ENCODE peak calls at places on chromosomes 13 and 19, in nine cellular contexts. One of them, this sample, is unnamed.

GRCh38 chr19:58033741-58034475 is at the start of gene ZSCAN1:
- DNase-seq in T1000: peak
- DNase-seq in EL: peak
- DNase-seq in cardiac fibroblast: peak
- DNase-seq in lung microvascular endothelial cell: peak
- DNase-seq in Karpas-422: no peak
- DNase-seq in renal cortical epithelial cell: no peak
- DNase-seq in stimulated activated CD4-positive, alpha-beta T cell treated with anti-CD3 and anti-CD28 coated beads, Interleukin-12 subunit alpha, Interleukin-12 subunit beta, amount 100 ng/mL, for 48 hours: no peak
- DNase-seq in T-cell: peak
- DNase-seq in this sample: no peak

GRCh38 chr19:14871619-14872230 is 14.2 kb downstream of the OR7A17 start:
- DNase-seq in T1000: no peak
- DNase-seq in EL: peak
- DNase-seq in cardiac fibroblast: peak
- DNase-seq in lung microvascular endothelial cell: peak
- DNase-seq in Karpas-422: peak
- DNase-seq in renal cortical epithelial cell: peak
- DNase-seq in stimulated activated CD4-positive, alpha-beta T cell treated with anti-CD3 and anti-CD28 coated beads, Interleukin-12 subunit alpha, Interleukin-12 subunit beta, amount 100 ng/mL, for 48 hours: no peak
- DNase-seq in T-cell: no peak
- DNase-seq in this sample: no peak

GRCh38 chr19:35741216-35741541 is 1.1 kb downstream of the IGFLR1 start:
- DNase-seq in T1000: no peak
- DNase-seq in EL: no peak
- DNase-seq in cardiac fibroblast: no peak
- DNase-seq in lung microvascular endothelial cell: no peak
- DNase-seq in Karpas-422: no peak
- DNase-seq in renal cortical epithelial cell: no peak
- DNase-seq in stimulated activated CD4-positive, alpha-beta T cell treated with anti-CD3 and anti-CD28 coated beads, Interleukin-12 subunit alpha, Interleukin-12 subunit beta, amount 100 ng/mL, for 48 hours: no peak
- DNase-seq in T-cell: no peak
- DNase-seq in this sample: no peak

GRCh38 chr13:80160110-80160509 is 180.8 kb downstream of the SPRY2 start:
- DNase-seq in T1000: no peak
- DNase-seq in EL: no peak
- DNase-seq in cardiac fibroblast: no peak
- DNase-seq in lung microvascular endothelial cell: no peak
- DNase-seq in Karpas-422: no peak
- DNase-seq in renal cortical epithelial cell: no peak
- DNase-seq in stimulated activated CD4-positive, alpha-beta T cell treated with anti-CD3 and anti-CD28 coated beads, Interleukin-12 subunit alpha, Interleukin-12 subunit beta, amount 100 ng/mL, for 48 hours: no peak
- DNase-seq in T-cell: no peak
- DNase-seq in this sample: no peak

GRCh38 chr19:16180611-16181010 is 4.6 kb upstream of the FAM32A start:
- DNase-seq in T1000: no peak
- DNase-seq in EL: peak
- DNase-seq in cardiac fibroblast: peak
- DNase-seq in lung microvascular endothelial cell: no peak
- DNase-seq in Karpas-422: no peak
- DNase-seq in renal cortical epithelial cell: peak
- DNase-seq in stimulated activated CD4-positive, alpha-beta T cell treated with anti-CD3 and anti-CD28 coated beads, Interleukin-12 subunit alpha, Interleukin-12 subunit beta, amount 100 ng/mL, for 48 hours: no peak
- DNase-seq in T-cell: no peak
- DNase-seq in this sample: no peak

GRCh38 chr13:109205315-109205714 is 575.9 kb downstream of the MYO16 start:
- DNase-seq in T1000: no peak
- DNase-seq in EL: peak
- DNase-seq in cardiac fibroblast: no peak
- DNase-seq in lung microvascular endothelial cell: no peak
- DNase-seq in Karpas-422: no peak
- DNase-seq in renal cortical epithelial cell: no peak
- DNase-seq in stimulated activated CD4-positive, alpha-beta T cell treated with anti-CD3 and anti-CD28 coated beads, Interleukin-12 subunit alpha, Interleukin-12 subunit beta, amount 100 ng/mL, for 48 hours: no peak
- DNase-seq in T-cell: no peak
- DNase-seq in this sample: no peak

GRCh38 chr13:93341517-93341916 is 114.9 kb downstream of the GPC6 start:
- DNase-seq in T1000: no peak
- DNase-seq in EL: no peak
- DNase-seq in cardiac fibroblast: no peak
- DNase-seq in lung microvascular endothelial cell: no peak
- DNase-seq in Karpas-422: no peak
- DNase-seq in renal cortical epithelial cell: no peak
- DNase-seq in stimulated activated CD4-positive, alpha-beta T cell treated with anti-CD3 and anti-CD28 coated beads, Interleukin-12 subunit alpha, Interleukin-12 subunit beta, amount 100 ng/mL, for 48 hours: no peak
- DNase-seq in T-cell: no peak
- DNase-seq in this sample: no peak

GRCh38 chr13:108830916-108831315 is 201.5 kb downstream of the MYO16 start:
- DNase-seq in T1000: no peak
- DNase-seq in EL: no peak
- DNase-seq in cardiac fibroblast: no peak
- DNase-seq in lung microvascular endothelial cell: no peak
- DNase-seq in Karpas-422: no peak
- DNase-seq in renal cortical epithelial cell: no peak
- DNase-seq in stimulated activated CD4-positive, alpha-beta T cell treated with anti-CD3 and anti-CD28 coated beads, Interleukin-12 subunit alpha, Interleukin-12 subunit beta, amount 100 ng/mL, for 48 hours: no peak
- DNase-seq in T-cell: no peak
- DNase-seq in this sample: no peak

GRCh38 chr13:20400774-20401173 is 124.9 kb downstream of the CRYL1 start:
- DNase-seq in T1000: no peak
- DNase-seq in EL: peak
- DNase-seq in cardiac fibroblast: peak
- DNase-seq in lung microvascular endothelial cell: peak
- DNase-seq in Karpas-422: no peak
- DNase-seq in renal cortical epithelial cell: no peak
- DNase-seq in stimulated activated CD4-positive, alpha-beta T cell treated with anti-CD3 and anti-CD28 coated beads, Interleukin-12 subunit alpha, Interleukin-12 subunit beta, amount 100 ng/mL, for 48 hours: no peak
- DNase-seq in T-cell: no peak
- DNase-seq in this sample: no peak

GRCh38 chr19:572140-572890 is at the start of gene BSG:
- DNase-seq in T1000: peak
- DNase-seq in EL: peak
- DNase-seq in cardiac fibroblast: peak
- DNase-seq in lung microvascular endothelial cell: peak
- DNase-seq in Karpas-422: peak
- DNase-seq in renal cortical epithelial cell: peak
- DNase-seq in stimulated activated CD4-positive, alpha-beta T cell treated with anti-CD3 and anti-CD28 coated beads, Interleukin-12 subunit alpha, Interleukin-12 subunit beta, amount 100 ng/mL, for 48 hours: peak
- DNase-seq in T-cell: peak
- DNase-seq in this sample: peak

GRCh38 chr13:75908137-75908536 is 272.0 kb downstream of the LMO7 start:
- DNase-seq in T1000: no peak
- DNase-seq in EL: no peak
- DNase-seq in cardiac fibroblast: peak
- DNase-seq in lung microvascular endothelial cell: no peak
- DNase-seq in Karpas-422: no peak
- DNase-seq in renal cortical epithelial cell: peak
- DNase-seq in stimulated activated CD4-positive, alpha-beta T cell treated with anti-CD3 and anti-CD28 coated beads, Interleukin-12 subunit alpha, Interleukin-12 subunit beta, amount 100 ng/mL, for 48 hours: no peak
- DNase-seq in T-cell: no peak
- DNase-seq in this sample: no peak

GRCh38 chr19:46508206-46508605 is 12.5 kb upstream of the PNMA8B start:
- DNase-seq in T1000: no peak
- DNase-seq in EL: no peak
- DNase-seq in cardiac fibroblast: no peak
- DNase-seq in lung microvascular endothelial cell: no peak
- DNase-seq in Karpas-422: no peak
- DNase-seq in renal cortical epithelial cell: no peak
- DNase-seq in stimulated activated CD4-positive, alpha-beta T cell treated with anti-CD3 and anti-CD28 coated beads, Interleukin-12 subunit alpha, Interleukin-12 subunit beta, amount 100 ng/mL, for 48 hours: no peak
- DNase-seq in T-cell: no peak
- DNase-seq in this sample: no peak

GRCh38 chr13:110759710-110760109 is 46.2 kb downstream of the ING1 start:
- DNase-seq in T1000: peak
- DNase-seq in EL: peak
- DNase-seq in cardiac fibroblast: peak
- DNase-seq in lung microvascular endothelial cell: peak
- DNase-seq in Karpas-422: no peak
- DNase-seq in renal cortical epithelial cell: no peak
- DNase-seq in stimulated activated CD4-positive, alpha-beta T cell treated with anti-CD3 and anti-CD28 coated beads, Interleukin-12 subunit alpha, Interleukin-12 subunit beta, amount 100 ng/mL, for 48 hours: no peak
- DNase-seq in T-cell: no peak
- DNase-seq in this sample: no peak

GRCh38 chr13:90545070-90545840 is 802.2 kb upstream of the MIR17HG start:
- DNase-seq in T1000: no peak
- DNase-seq in EL: peak
- DNase-seq in cardiac fibroblast: peak
- DNase-seq in lung microvascular endothelial cell: no peak
- DNase-seq in Karpas-422: no peak
- DNase-seq in renal cortical epithelial cell: no peak
- DNase-seq in stimulated activated CD4-positive, alpha-beta T cell treated with anti-CD3 and anti-CD28 coated beads, Interleukin-12 subunit alpha, Interleukin-12 subunit beta, amount 100 ng/mL, for 48 hours: no peak
- DNase-seq in T-cell: no peak
- DNase-seq in this sample: peak

GRCh38 chr13:40519637-40520036 is 146.8 kb downstream of the FOXO1 start:
- DNase-seq in T1000: no peak
- DNase-seq in EL: no peak
- DNase-seq in cardiac fibroblast: no peak
- DNase-seq in lung microvascular endothelial cell: no peak
- DNase-seq in Karpas-422: no peak
- DNase-seq in renal cortical epithelial cell: no peak
- DNase-seq in stimulated activated CD4-positive, alpha-beta T cell treated with anti-CD3 and anti-CD28 coated beads, Interleukin-12 subunit alpha, Interleukin-12 subunit beta, amount 100 ng/mL, for 48 hours: no peak
- DNase-seq in T-cell: no peak
- DNase-seq in this sample: no peak

GRCh38 chr13:59834801-59835200 is 328.9 kb downstream of the DIAPH3 start:
- DNase-seq in T1000: no peak
- DNase-seq in EL: peak
- DNase-seq in cardiac fibroblast: peak
- DNase-seq in lung microvascular endothelial cell: no peak
- DNase-seq in Karpas-422: no peak
- DNase-seq in renal cortical epithelial cell: peak
- DNase-seq in stimulated activated CD4-positive, alpha-beta T cell treated with anti-CD3 and anti-CD28 coated beads, Interleukin-12 subunit alpha, Interleukin-12 subunit beta, amount 100 ng/mL, for 48 hours: no peak
- DNase-seq in T-cell: no peak
- DNase-seq in this sample: no peak

GRCh38 chr19:14073232-14073924 is 792 bp downstream of the MISP3 start:
- DNase-seq in T1000: peak
- DNase-seq in EL: peak
- DNase-seq in cardiac fibroblast: peak
- DNase-seq in lung microvascular endothelial cell: peak
- DNase-seq in Karpas-422: peak
- DNase-seq in renal cortical epithelial cell: no peak
- DNase-seq in stimulated activated CD4-positive, alpha-beta T cell treated with anti-CD3 and anti-CD28 coated beads, Interleukin-12 subunit alpha, Interleukin-12 subunit beta, amount 100 ng/mL, for 48 hours: peak
- DNase-seq in T-cell: peak
- DNase-seq in this sample: peak

GRCh38 chr13:47337781-47338507 is 441.1 kb upstream of the HTR2A start:
- DNase-seq in T1000: no peak
- DNase-seq in EL: peak
- DNase-seq in cardiac fibroblast: peak
- DNase-seq in lung microvascular endothelial cell: no peak
- DNase-seq in Karpas-422: no peak
- DNase-seq in renal cortical epithelial cell: peak
- DNase-seq in stimulated activated CD4-positive, alpha-beta T cell treated with anti-CD3 and anti-CD28 coated beads, Interleukin-12 subunit alpha, Interleukin-12 subunit beta, amount 100 ng/mL, for 48 hours: no peak
- DNase-seq in T-cell: no peak
- DNase-seq in this sample: no peak

GRCh38 chr13:79935121-79935520 is 405.8 kb downstream of the SPRY2 start:
- DNase-seq in T1000: no peak
- DNase-seq in EL: peak
- DNase-seq in cardiac fibroblast: no peak
- DNase-seq in lung microvascular endothelial cell: no peak
- DNase-seq in Karpas-422: no peak
- DNase-seq in renal cortical epithelial cell: no peak
- DNase-seq in stimulated activated CD4-positive, alpha-beta T cell treated with anti-CD3 and anti-CD28 coated beads, Interleukin-12 subunit alpha, Interleukin-12 subunit beta, amount 100 ng/mL, for 48 hours: no peak
- DNase-seq in T-cell: no peak
- DNase-seq in this sample: no peak

GRCh38 chr13:36072127-36072526 is 59.1 kb downstream of the DCLK1 start:
- DNase-seq in T1000: no peak
- DNase-seq in EL: no peak
- DNase-seq in cardiac fibroblast: no peak
- DNase-seq in lung microvascular endothelial cell: no peak
- DNase-seq in Karpas-422: no peak
- DNase-seq in renal cortical epithelial cell: no peak
- DNase-seq in stimulated activated CD4-positive, alpha-beta T cell treated with anti-CD3 and anti-CD28 coated beads, Interleukin-12 subunit alpha, Interleukin-12 subunit beta, amount 100 ng/mL, for 48 hours: no peak
- DNase-seq in T-cell: no peak
- DNase-seq in this sample: no peak

GRCh38 chr13:44710576-44710975 is 134.4 kb upstream of the TSC22D1 start:
- DNase-seq in T1000: no peak
- DNase-seq in EL: peak
- DNase-seq in cardiac fibroblast: peak
- DNase-seq in lung microvascular endothelial cell: peak
- DNase-seq in Karpas-422: no peak
- DNase-seq in renal cortical epithelial cell: peak
- DNase-seq in stimulated activated CD4-positive, alpha-beta T cell treated with anti-CD3 and anti-CD28 coated beads, Interleukin-12 subunit alpha, Interleukin-12 subunit beta, amount 100 ng/mL, for 48 hours: peak
- DNase-seq in T-cell: no peak
- DNase-seq in this sample: no peak

GRCh38 chr19:41860419-41861097 is 503 bp downstream of the RPS19 start:
- DNase-seq in T1000: no peak
- DNase-seq in EL: no peak
- DNase-seq in cardiac fibroblast: peak
- DNase-seq in lung microvascular endothelial cell: peak
- DNase-seq in Karpas-422: peak
- DNase-seq in renal cortical epithelial cell: no peak
- DNase-seq in stimulated activated CD4-positive, alpha-beta T cell treated with anti-CD3 and anti-CD28 coated beads, Interleukin-12 subunit alpha, Interleukin-12 subunit beta, amount 100 ng/mL, for 48 hours: no peak
- DNase-seq in T-cell: no peak
- DNase-seq in this sample: no peak

GRCh38 chr19:33064778-33065550 is at the start of gene RHPN2:
- DNase-seq in T1000: peak
- DNase-seq in EL: peak
- DNase-seq in cardiac fibroblast: peak
- DNase-seq in lung microvascular endothelial cell: peak
- DNase-seq in Karpas-422: peak
- DNase-seq in renal cortical epithelial cell: peak
- DNase-seq in stimulated activated CD4-positive, alpha-beta T cell treated with anti-CD3 and anti-CD28 coated beads, Interleukin-12 subunit alpha, Interleukin-12 subunit beta, amount 100 ng/mL, for 48 hours: peak
- DNase-seq in T-cell: peak
- DNase-seq in this sample: peak

GRCh38 chr19:13557756-13558398 is 51.6 kb upstream of the CACNA1A start:
- DNase-seq in T1000: no peak
- DNase-seq in EL: no peak
- DNase-seq in cardiac fibroblast: no peak
- DNase-seq in lung microvascular endothelial cell: no peak
- DNase-seq in Karpas-422: peak
- DNase-seq in renal cortical epithelial cell: no peak
- DNase-seq in stimulated activated CD4-positive, alpha-beta T cell treated with anti-CD3 and anti-CD28 coated beads, Interleukin-12 subunit alpha, Interleukin-12 subunit beta, amount 100 ng/mL, for 48 hours: no peak
- DNase-seq in T-cell: peak
- DNase-seq in this sample: no peak

GRCh38 chr13:109836629-109837607 is 50.5 kb upstream of the IRS2 start:
- DNase-seq in T1000: no peak
- DNase-seq in EL: no peak
- DNase-seq in cardiac fibroblast: no peak
- DNase-seq in lung microvascular endothelial cell: no peak
- DNase-seq in Karpas-422: no peak
- DNase-seq in renal cortical epithelial cell: peak
- DNase-seq in stimulated activated CD4-positive, alpha-beta T cell treated with anti-CD3 and anti-CD28 coated beads, Interleukin-12 subunit alpha, Interleukin-12 subunit beta, amount 100 ng/mL, for 48 hours: no peak
- DNase-seq in T-cell: no peak
- DNase-seq in this sample: peak

GRCh38 chr19:17932485-17933338 is at the start of gene CCDC124:
- DNase-seq in T1000: peak
- DNase-seq in EL: peak
- DNase-seq in cardiac fibroblast: peak
- DNase-seq in lung microvascular endothelial cell: peak
- DNase-seq in Karpas-422: peak
- DNase-seq in renal cortical epithelial cell: peak
- DNase-seq in stimulated activated CD4-positive, alpha-beta T cell treated with anti-CD3 and anti-CD28 coated beads, Interleukin-12 subunit alpha, Interleukin-12 subunit beta, amount 100 ng/mL, for 48 hours: peak
- DNase-seq in T-cell: peak
- DNase-seq in this sample: peak

GRCh38 chr19:19170053-19170945 is at the start of gene MEF2B:
- DNase-seq in T1000: no peak
- DNase-seq in EL: peak
- DNase-seq in cardiac fibroblast: peak
- DNase-seq in lung microvascular endothelial cell: peak
- DNase-seq in Karpas-422: peak
- DNase-seq in renal cortical epithelial cell: peak
- DNase-seq in stimulated activated CD4-positive, alpha-beta T cell treated with anti-CD3 and anti-CD28 coated beads, Interleukin-12 subunit alpha, Interleukin-12 subunit beta, amount 100 ng/mL, for 48 hours: peak
- DNase-seq in T-cell: peak
- DNase-seq in this sample: peak

GRCh38 chr13:106597190-106597589 is 29.3 kb upstream of the ARGLU1 start:
- DNase-seq in T1000: no peak
- DNase-seq in EL: no peak
- DNase-seq in cardiac fibroblast: peak
- DNase-seq in lung microvascular endothelial cell: no peak
- DNase-seq in Karpas-422: no peak
- DNase-seq in renal cortical epithelial cell: no peak
- DNase-seq in stimulated activated CD4-positive, alpha-beta T cell treated with anti-CD3 and anti-CD28 coated beads, Interleukin-12 subunit alpha, Interleukin-12 subunit beta, amount 100 ng/mL, for 48 hours: no peak
- DNase-seq in T-cell: no peak
- DNase-seq in this sample: no peak

GRCh38 chr13:33069365-33069764 is 53.1 kb downstream of the KL start:
- DNase-seq in T1000: no peak
- DNase-seq in EL: no peak
- DNase-seq in cardiac fibroblast: no peak
- DNase-seq in lung microvascular endothelial cell: peak
- DNase-seq in Karpas-422: peak
- DNase-seq in renal cortical epithelial cell: no peak
- DNase-seq in stimulated activated CD4-positive, alpha-beta T cell treated with anti-CD3 and anti-CD28 coated beads, Interleukin-12 subunit alpha, Interleukin-12 subunit beta, amount 100 ng/mL, for 48 hours: no peak
- DNase-seq in T-cell: no peak
- DNase-seq in this sample: no peak

GRCh38 chr13:107713314-107713713 is 502.0 kb downstream of the LIG4 start:
- DNase-seq in T1000: no peak
- DNase-seq in EL: no peak
- DNase-seq in cardiac fibroblast: no peak
- DNase-seq in lung microvascular endothelial cell: peak
- DNase-seq in Karpas-422: no peak
- DNase-seq in renal cortical epithelial cell: no peak
- DNase-seq in stimulated activated CD4-positive, alpha-beta T cell treated with anti-CD3 and anti-CD28 coated beads, Interleukin-12 subunit alpha, Interleukin-12 subunit beta, amount 100 ng/mL, for 48 hours: no peak
- DNase-seq in T-cell: no peak
- DNase-seq in this sample: no peak

GRCh38 chr19:55134732-55135131 is 14.3 kb downstream of the TNNT1 start:
- DNase-seq in T1000: no peak
- DNase-seq in EL: no peak
- DNase-seq in cardiac fibroblast: no peak
- DNase-seq in lung microvascular endothelial cell: no peak
- DNase-seq in Karpas-422: no peak
- DNase-seq in renal cortical epithelial cell: no peak
- DNase-seq in stimulated activated CD4-positive, alpha-beta T cell treated with anti-CD3 and anti-CD28 coated beads, Interleukin-12 subunit alpha, Interleukin-12 subunit beta, amount 100 ng/mL, for 48 hours: no peak
- DNase-seq in T-cell: no peak
- DNase-seq in this sample: no peak

This sample was measured in NCI-H510A.